ENCODE peak calls at places on chromosomes 13 and 19, in five cellular contexts. H, L, E, J and Y are unnamed samples.
A peak's percentile ranks its signal among the peaks of the same experiment; 100 is the strongest.

GRCh38 chr13:97726664-97727235 is 226.7 kb upstream of the IPO5 start:
- DNase-seq in H (no peak), L (peak; percentile 95), E (no peak), J (no peak), Y (no peak)

GRCh38 chr19:46065486-46065885 is 24.7 kb upstream of the IGFL4 start:
- DNase-seq in H (no peak), L (peak; percentile 36), E (no peak), J (no peak), Y (peak; percentile 34)

GRCh38 chr19:30209617-30210600 is 162.3 kb upstream of the ZNF536 start:
- DNase-seq in H (no peak), L (no peak), E (no peak), J (no peak), Y (no peak)

GRCh38 chr19:778910-779653 is 18.2 kb upstream of the PTBP1 start:
- DNase-seq in H (no peak), L (peak; percentile 97), E (no peak), J (no peak), Y (peak; percentile 96)

GRCh38 chr13:40148103-40148502 is 492.6 kb downstream of the COG6 start:
- DNase-seq in H (no peak), L (no peak), E (no peak), J (no peak), Y (no peak)

GRCh38 chr13:43838909-43839308 is 40.6 kb downstream of the CCDC122 start:
- DNase-seq in H (no peak), L (peak; percentile 48), E (no peak), J (no peak), Y (peak; percentile 92)

GRCh38 chr13:95968906-95969305 is 84.3 kb downstream of the UGGT2 start:
- DNase-seq in H (no peak), L (no peak), E (no peak), J (no peak), Y (no peak)

GRCh38 chr19:41599175-41599966 is 23.4 kb downstream of the CEACAM21 start:
- DNase-seq in H (no peak), L (no peak), E (no peak), J (no peak), Y (no peak)

GRCh38 chr13:93522486-93522885 is 295.9 kb downstream of the GPC6 start:
- DNase-seq in H (no peak), L (peak; percentile 26), E (no peak), J (no peak), Y (peak; percentile 45)

GRCh38 chr13:100852146-100852545 is 177.6 kb upstream of the TMTC4 start:
- DNase-seq in H (no peak), L (no peak), E (no peak), J (no peak), Y (no peak)

GRCh38 chr13:100854091-100854490 is 179.5 kb upstream of the TMTC4 start:
- DNase-seq in H (no peak), L (no peak), E (no peak), J (no peak), Y (no peak)

DNA sequence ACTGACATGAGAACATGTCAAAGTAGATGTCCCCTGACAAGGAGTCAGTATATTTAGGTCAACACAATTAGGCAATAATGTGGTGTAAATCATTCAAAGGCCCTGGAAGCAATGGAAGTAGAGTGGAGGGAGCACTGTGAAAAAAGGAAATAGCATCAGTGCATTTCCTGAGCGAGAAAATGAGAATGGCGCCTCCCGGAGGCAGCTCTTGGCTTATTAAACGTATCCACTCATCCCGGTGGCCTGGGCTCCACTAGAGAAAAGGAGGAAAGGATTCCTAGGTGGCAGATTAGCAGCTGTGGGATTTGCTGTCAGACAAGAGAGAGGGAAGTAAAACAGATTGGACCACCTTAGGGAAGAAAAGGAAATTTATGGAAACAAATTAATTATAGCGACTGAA is 173.7 kb upstream of the TMTC4 start:
- DNase-seq in H (no peak), L (no peak), E (no peak), J (no peak), Y (no peak)
- TF ChIP-seq CTCF in H (no peak), L (no peak), E (no peak), J (no peak), Y (no peak)

GRCh38 chr19:16875584-16876555 is 12.9 kb upstream of the F2RL3 start:
- DNase-seq in H (no peak), L (no peak), E (no peak), J (peak; percentile 13), Y (no peak)
- H3K4me3 ChIP-seq in H (no peak overlapping the region), L (no peak overlapping the region), E (no peak overlapping the region), J (no peak overlapping the region), Y (no peak overlapping the region)

GRCh38 chr19:31314849-31315620 is 34.2 kb downstream of the TSHZ3 start:
- DNase-seq in H (no peak), L (peak; percentile 17), E (no peak), J (no peak), Y (no peak)

GRCh38 chr19:31312629-31313244 is 36.5 kb downstream of the TSHZ3 start:
- DNase-seq in H (no peak), L (no peak), E (no peak), J (no peak), Y (no peak)

GRCh38 chr19:31313291-31314030 is 35.8 kb downstream of the TSHZ3 start:
- DNase-seq in H (no peak), L (no peak), E (no peak), J (no peak), Y (no peak)

GRCh38 chr19:31315621-31316011 is 33.6 kb downstream of the TSHZ3 start:
- DNase-seq in H (no peak), L (no peak), E (no peak), J (no peak), Y (no peak)

GRCh38 chr19:31314156-31314555 is 35.1 kb downstream of the TSHZ3 start:
- DNase-seq in H (no peak), L (no peak), E (no peak), J (no peak), Y (no peak)
- TF ChIP-seq CTCF in H (no peak), L (no peak), E (no peak), J (no peak), Y (no peak)

DNA sequence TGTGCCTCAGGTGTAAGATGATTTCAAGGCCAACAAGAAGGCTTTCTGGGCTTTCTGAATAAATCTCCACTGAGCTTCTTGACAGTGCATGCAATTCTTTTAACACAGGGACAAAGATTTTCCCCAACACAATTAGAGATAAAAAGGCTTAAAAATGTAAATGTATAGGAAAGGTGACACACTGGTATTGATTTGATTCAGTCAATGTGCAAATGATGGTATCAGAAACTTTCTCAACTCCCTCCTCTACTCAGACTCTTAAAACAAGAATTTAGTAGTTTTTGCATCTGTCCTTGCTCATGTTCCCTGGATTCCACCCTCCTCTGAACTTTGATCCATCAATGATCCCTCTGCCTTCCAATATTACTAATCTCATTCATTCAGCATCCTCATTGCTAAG is 111.6 kb upstream of the FNDC3A start:
- DNase-seq in H (no peak), L (no peak), E (no peak), J (no peak), Y (no peak)
- H3K4me3 ChIP-seq in H (no peak overlapping the region), L (no peak overlapping the region), E (no peak overlapping the region), J (no peak overlapping the region), Y (no peak overlapping the region)

DNA sequence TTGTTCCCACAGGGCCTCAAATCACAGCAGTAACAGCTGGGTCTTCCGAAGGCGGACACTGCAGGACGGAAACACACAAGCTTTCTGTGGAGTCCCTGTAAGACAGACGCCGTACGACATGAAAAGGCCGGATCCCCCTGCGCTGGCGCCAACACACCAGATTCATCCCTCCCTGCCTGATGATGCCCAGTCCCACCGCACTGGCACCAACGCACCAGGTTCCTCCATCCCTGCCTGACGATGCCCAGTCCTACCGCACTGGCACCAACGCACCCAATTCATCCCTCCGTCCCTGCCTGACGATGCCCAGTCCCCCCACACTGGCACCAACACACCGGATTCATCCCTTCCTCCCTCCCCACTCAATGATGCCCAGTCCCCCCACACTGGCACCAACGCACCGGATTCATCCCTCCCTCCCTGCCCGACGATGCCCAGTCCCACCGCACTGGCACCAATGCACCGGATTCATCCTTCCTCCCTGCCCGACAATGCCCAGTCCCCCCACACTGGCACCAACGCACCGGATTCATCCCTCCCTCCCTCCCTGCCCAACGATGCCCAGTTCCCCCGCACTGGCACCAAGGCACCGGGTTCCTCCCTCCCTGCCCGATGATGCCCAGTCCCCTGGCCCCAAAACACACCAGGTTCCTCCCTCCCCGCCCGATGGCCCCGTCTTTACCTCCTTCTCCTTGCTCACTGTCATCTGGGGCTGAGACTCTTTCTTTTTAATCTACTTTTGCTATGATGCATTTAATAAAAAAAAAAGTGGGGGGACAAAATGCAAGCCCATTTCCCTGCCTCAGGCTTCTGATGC is 55.1 kb downstream of the RASA3 start:
- DNase-seq in H (no peak), L (no peak), E (no peak), J (no peak), Y (no peak)
- TF ChIP-seq CTCF in H (no peak), L (no peak), E (no peak), J (no peak), Y (no peak)